ENCODE peak calls at places on chromosome 9, in seven cellular contexts. I, S, Q, M, E, Z and Y are unnamed samples.

GRCh38 chr9:124778575-124779367 is 1.8 kb downstream of the OLFML2A start:
- DNase-seq in Z (no peak), E (no peak), M (no peak), S (no peak), I (no peak), Q (peak), Y (no peak)

GRCh38 chr9:121483049-121483448 is 16.6 kb downstream of the GGTA1 start:
- DNase-seq in S (no peak), M (no peak), Z (no peak), E (no peak), I (no peak), Q (no peak), Y (peak)

GRCh38 chr9:2241461-2241874 is 226.3 kb downstream of the SMARCA2 start:
- DNase-seq in E (peak), S (no peak), Z (peak), M (peak), Q (peak), I (peak), Y (no peak)

GRCh38 chr9:13278368-13279246 is 885 bp downstream of the MPDZ start:
- DNase-seq in Z (peak), S (no peak), E (no peak), M (peak), I (no peak), Q (peak), Y (no peak)

GRCh38 chr9:77601476-77602056 is 46.6 kb downstream of the GNA14 start:
- DNase-seq in Z (no peak), Q (no peak), E (no peak), M (no peak), S (no peak), I (no peak), Y (no peak)

GRCh38 chr9:98375138-98375726 is 119.8 kb upstream of the TBC1D2 start:
- DNase-seq in S (no peak), Q (no peak), E (no peak), Z (peak), I (peak), M (peak), Y (no peak)

GRCh38 chr9:128629852-128630545 is 26.6 kb downstream of the DYNC2I2 start:
- DNase-seq in I (no peak), M (no peak), E (no peak), Q (no peak), S (no peak), Z (no peak), Y (no peak)

GRCh38 chr9:94908041-94908563 is 181.6 kb downstream of the AOPEP start:
- DNase-seq in S (no peak), Z (no peak), M (no peak), Q (no peak), E (no peak), I (no peak), Y (no peak)

GRCh38 chr9:6354072-6354686 is 26.0 kb downstream of the TPD52L3 start:
- DNase-seq in M (peak), S (peak), Q (no peak), I (peak), E (peak), Z (peak), Y (peak)

GRCh38 chr9:79341561-79341960 is 230.2 kb upstream of the TLE4 start:
- DNase-seq in I (no peak), E (no peak), M (no peak), Q (no peak), S (no peak), Z (no peak), Y (no peak)

GRCh38 chr9:26261503-26262330 is 583.5 kb upstream of the TUSC1 start:
- DNase-seq in M (peak), S (no peak), Q (no peak), Z (peak), E (no peak), I (no peak), Y (peak)

GRCh38 chr9:16485575-16486321 is 384.7 kb downstream of the BNC2 start:
- DNase-seq in Z (no peak), Q (no peak), E (no peak), S (no peak), I (no peak), M (no peak), Y (no peak)

GRCh38 chr9:86487222-86487841 is 133.1 kb upstream of the TUT7 start:
- DNase-seq in I (peak), E (no peak), M (peak), Z (peak), S (no peak), Q (no peak), Y (peak)

GRCh38 chr9:33795819-33796218 is 458 bp downstream of the PRSS3 start:
- DNase-seq in Z (no peak), I (no peak), S (no peak), Q (peak), M (no peak), E (no peak), Y (peak)

GRCh38 chr9:135729480-135729879 is 27.5 kb downstream of the KCNT1 start:
- DNase-seq in E (no peak), I (no peak), Z (no peak), S (no peak), Q (no peak), M (no peak), Y (no peak)

GRCh38 chr9:7325980-7326379 is 473.6 kb downstream of the DMAC1 start:
- DNase-seq in M (peak), I (no peak), Q (no peak), Z (no peak), S (no peak), E (no peak), Y (no peak)

GRCh38 chr9:98064623-98065392 is 8.3 kb downstream of the NANS start:
- DNase-seq in Z (no peak), I (no peak), Q (no peak), S (no peak), M (no peak), E (no peak), Y (no peak)

GRCh38 chr9:83669067-83669466 is 38.7 kb downstream of the UBQLN1 start:
- DNase-seq in M (peak), Z (peak), E (no peak), I (no peak), Q (no peak), S (no peak), Y (no peak)

GRCh38 chr9:134625361-134626140 is 16.1 kb upstream of the COL5A1 start:
- DNase-seq in Q (no peak), E (no peak), Z (no peak), S (no peak), I (no peak), M (peak), Y (no peak)

GRCh38 chr9:4706971-4707622 is 27.7 kb downstream of the CDC37L1 start:
- DNase-seq in E (no peak), Q (no peak), I (no peak), M (no peak), Z (no peak), S (no peak), Y (no peak)

GRCh38 chr9:112868461-112868860 is 22.2 kb downstream of the SLC46A2 start:
- DNase-seq in M (no peak), I (no peak), E (no peak), Q (no peak), S (no peak), Z (peak), Y (no peak)

GRCh38 chr9:85332487-85332886 is 409.3 kb downstream of the AGTPBP1 start:
- DNase-seq in Z (no peak), M (peak), Q (no peak), I (no peak), E (no peak), S (no peak), Y (peak)

GRCh38 chr9:111597852-111598729 is 1.4 kb downstream of the PTGR1 start:
- DNase-seq in M (peak), E (peak), S (peak), Q (peak), Z (peak), I (no peak), Y (peak)

GRCh38 chr9:113918697-113919390 is 42.7 kb downstream of the ZNF618 start:
- DNase-seq in M (no peak), E (no peak), Z (no peak), S (no peak), Q (peak), I (no peak), Y (no peak)

GRCh38 chr9:136494531-136495215 is 11.8 kb upstream of the SEC16A start:
- DNase-seq in E (no peak), M (peak), I (no peak), Z (no peak), S (no peak), Q (no peak), Y (no peak)

GRCh38 chr9:114370985-114371335 is 16.8 kb downstream of the AKNA start:
- DNase-seq in Q (no peak), S (no peak), I (no peak), Z (no peak), M (no peak), E (no peak), Y (no peak)

GRCh38 chr9:32430720-32431119 is 46.3 kb downstream of the ACO1 start:
- DNase-seq in M (peak), Z (peak), Q (no peak), S (no peak), I (no peak), E (no peak), Y (no peak)

GRCh38 chr9:91863469-91863868 is 86.6 kb downstream of the ROR2 start:
- DNase-seq in I (no peak), E (no peak), Q (no peak), M (no peak), S (no peak), Z (no peak), Y (no peak)

GRCh38 chr9:118829334-118829733 is 539.9 kb downstream of the BRINP1 start:
- DNase-seq in E (no peak), M (peak), S (no peak), Z (peak), I (no peak), Q (no peak), Y (peak)

GRCh38 chr9:38689678-38690077 is 30.3 kb downstream of the FAM240B start:
- DNase-seq in I (no peak), E (no peak), Z (no peak), S (no peak), Q (peak), M (peak), Y (no peak)

GRCh38 chr9:7549261-7549660 is 250.3 kb downstream of the DMAC1 start:
- DNase-seq in S (no peak), Q (peak), M (no peak), I (no peak), Z (no peak), E (no peak), Y (no peak)

GRCh38 chr9:9337129-9337528 is 1275.7 kb downstream of the PTPRD start:
- DNase-seq in Z (no peak), Q (no peak), M (no peak), I (no peak), E (no peak), S (no peak), Y (no peak)
- TF ChIP-seq CTCF in Z (no peak), Q (no peak), M (no peak), I (no peak), E (no peak), S (no peak), Y (no peak)

DNA sequence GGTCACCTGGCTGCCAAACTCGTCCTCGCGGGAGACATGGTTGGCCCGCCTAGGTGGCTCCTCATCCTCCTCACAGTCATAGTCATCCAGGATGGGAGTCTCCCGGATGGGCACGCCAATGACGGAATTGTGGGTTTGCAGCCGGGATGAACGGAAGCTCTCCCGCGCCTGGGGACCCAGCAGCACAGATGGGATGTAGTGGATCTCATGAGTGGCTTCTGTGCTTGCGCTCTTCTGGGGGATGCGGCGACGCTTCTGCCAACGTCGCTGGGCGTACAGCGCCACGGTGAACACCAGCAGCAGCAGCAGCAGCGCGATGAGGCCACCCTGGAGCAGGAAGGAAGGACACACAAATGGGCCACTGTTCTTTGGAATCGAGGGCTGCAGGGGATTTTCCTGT is 200.4 kb downstream of the ASTN2 start:
- DNase-seq in I (no peak), E (no peak), Q (no peak), M (no peak), S (no peak), Z (no peak), Y (no peak)
- TF ChIP-seq CTCF in I (no peak), E (no peak), Q (no peak), M (no peak), S (no peak), Z (no peak), Y (no peak)

DNA sequence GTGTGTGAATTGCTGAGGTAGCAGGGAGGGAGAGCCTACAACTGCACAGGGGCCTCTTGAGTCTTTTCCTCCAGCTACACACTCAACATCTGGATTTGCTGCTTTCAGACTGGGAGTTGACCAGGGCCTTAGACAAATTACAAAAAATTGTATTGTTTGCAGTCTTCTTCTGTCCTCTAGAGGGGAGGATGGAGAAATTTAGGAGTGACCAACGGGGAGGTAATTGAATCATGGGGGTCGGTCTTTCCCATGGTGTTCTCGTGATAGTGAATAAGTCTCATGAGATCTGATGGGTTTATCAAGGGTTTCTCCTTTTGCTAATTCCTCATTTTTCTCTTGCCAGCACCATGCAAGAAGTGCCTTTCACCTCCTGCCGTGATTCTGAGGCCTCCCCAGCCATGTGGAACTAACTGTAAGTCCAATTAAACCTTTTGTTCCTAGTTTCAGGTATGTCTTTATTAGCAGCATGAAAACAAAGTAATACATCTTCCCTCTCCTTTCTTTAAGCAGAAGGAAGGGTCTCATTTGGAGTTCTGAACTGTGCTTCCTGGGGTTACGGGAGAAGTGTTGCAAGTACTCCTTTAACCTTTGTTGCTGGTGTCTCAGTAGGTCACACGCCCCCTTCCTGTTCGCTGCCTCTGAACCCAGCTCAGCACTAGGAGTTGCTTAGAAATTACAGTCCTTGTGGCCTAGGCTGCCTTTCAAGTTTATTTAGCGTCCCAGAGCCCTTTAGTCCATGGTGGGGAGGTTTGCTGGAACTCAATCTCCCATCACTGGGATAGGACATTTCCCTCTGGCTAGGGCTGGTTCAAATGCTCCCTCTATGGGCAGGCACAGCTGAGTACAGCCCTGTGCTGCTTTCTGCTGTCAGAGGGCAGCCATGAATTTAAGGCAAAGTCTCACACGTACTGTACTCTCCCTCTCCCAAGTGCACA is 4.4 kb downstream of the IFNA8 start:
- DNase-seq in Q (no peak), M (no peak), Z (no peak), E (no peak), S (no peak), I (no peak), Y (peak)
- TF ChIP-seq CTCF in Q (no peak), M (peak), Z (peak), E (peak), S (no peak), I (peak), Y (no peak)

GRCh38 chr9:81964216-81965171 is 21.2 kb downstream of the SPATA31D3 start:
- DNase-seq in I (peak), Z (no peak), M (no peak), Q (no peak), E (no peak), S (no peak), Y (peak)

GRCh38 chr9:81974764-81975163 is 13.8 kb upstream of the SPATA31D1 start:
- DNase-seq in Z (no peak), E (no peak), S (no peak), I (no peak), Q (no peak), M (no peak), Y (no peak)

GRCh38 chr9:81968026-81968425 is 20.5 kb upstream of the SPATA31D1 start:
- DNase-seq in Q (no peak), M (no peak), Z (no peak), S (no peak), E (no peak), I (no peak), Y (no peak)

GRCh38 chr9:81971727-81972126 is 16.8 kb upstream of the SPATA31D1 start:
- DNase-seq in Q (no peak), E (no peak), M (no peak), Z (no peak), I (no peak), S (no peak), Y (no peak)

DNA sequence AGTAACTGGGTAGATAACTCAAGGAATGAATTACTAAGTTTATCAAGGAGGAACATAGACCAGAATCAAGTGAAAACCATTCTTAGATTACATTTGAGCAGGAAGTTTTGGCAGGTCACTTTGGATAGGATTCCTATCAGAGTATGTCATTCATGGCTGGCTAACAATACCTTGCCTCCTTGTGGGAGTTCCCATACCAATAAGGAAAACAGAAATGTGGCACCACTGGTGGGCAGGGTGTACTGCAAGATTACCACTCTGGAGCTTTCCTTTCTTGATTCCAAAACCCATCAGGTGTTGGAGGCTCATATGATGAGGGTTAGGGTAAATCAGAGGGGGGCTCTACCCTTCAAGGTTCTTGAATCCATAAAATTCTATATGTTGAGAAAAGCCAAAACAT is 18.6 kb upstream of the SPATA31D1 start:
- DNase-seq in I (no peak), M (peak), E (no peak), S (no peak), Q (no peak), Z (peak), Y (no peak)
- TF ChIP-seq CTCF in I (no peak), M (no peak), E (no peak), S (no peak), Q (no peak), Z (peak), Y (no peak)

GRCh38 chr9:10855847-10856246 is 243.0 kb upstream of the PTPRD start:
- DNase-seq in Q (no peak), E (no peak), M (no peak), I (no peak), S (no peak), Z (peak), Y (peak)
- TF ChIP-seq CTCF in Q (no peak), E (no peak), M (no peak), I (no peak), S (no peak), Z (peak), Y (peak)

GRCh38 chr9:126591083-126591482 is 22.6 kb upstream of the LMX1B start:
- DNase-seq in I (no peak), Q (no peak), E (no peak), Z (no peak), S (no peak), M (no peak), Y (no peak)
- TF ChIP-seq CTCF in I (no peak), Q (no peak), E (no peak), Z (no peak), S (no peak), M (no peak), Y (no peak)

GRCh38 chr9:129885018-129885669 is 49.9 kb downstream of the USP20 start:
- DNase-seq in E (no peak), Q (peak), M (no peak), Z (no peak), S (no peak), I (no peak), Y (peak)
- TF ChIP-seq CTCF in E (no peak), Q (no peak), M (no peak), Z (no peak), S (no peak), I (peak), Y (no peak)

DNA sequence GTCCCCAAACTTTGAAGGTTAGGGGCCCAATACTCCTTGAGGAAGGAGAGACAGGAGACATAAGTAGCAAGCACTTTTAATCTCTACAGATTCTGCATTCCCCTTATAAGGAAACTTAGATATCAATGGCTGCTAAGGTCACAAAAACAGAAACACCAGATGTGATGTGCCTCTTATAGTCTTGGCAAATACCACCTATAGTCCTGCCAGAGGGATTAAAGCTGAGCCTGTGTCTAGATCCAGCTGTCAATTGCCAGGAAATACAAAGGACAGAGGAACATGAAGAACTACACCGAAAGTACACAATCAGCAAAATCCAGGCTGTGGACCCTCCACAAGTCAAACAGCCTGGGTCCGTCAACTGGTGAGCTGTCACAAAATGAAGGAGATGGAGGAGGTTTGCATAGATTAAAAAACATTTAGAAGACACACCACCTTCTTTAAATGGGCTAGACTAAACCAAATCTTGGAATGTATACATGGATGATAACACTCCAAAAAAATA is 85.4 kb downstream of the KLF4 start:
- DNase-seq in Q (no peak), Z (no peak), I (no peak), E (no peak), M (no peak), S (no peak), Y (no peak)
- TF ChIP-seq CTCF in Q (no peak), Z (no peak), I (no peak), E (no peak), M (no peak), S (no peak), Y (no peak)

DNA sequence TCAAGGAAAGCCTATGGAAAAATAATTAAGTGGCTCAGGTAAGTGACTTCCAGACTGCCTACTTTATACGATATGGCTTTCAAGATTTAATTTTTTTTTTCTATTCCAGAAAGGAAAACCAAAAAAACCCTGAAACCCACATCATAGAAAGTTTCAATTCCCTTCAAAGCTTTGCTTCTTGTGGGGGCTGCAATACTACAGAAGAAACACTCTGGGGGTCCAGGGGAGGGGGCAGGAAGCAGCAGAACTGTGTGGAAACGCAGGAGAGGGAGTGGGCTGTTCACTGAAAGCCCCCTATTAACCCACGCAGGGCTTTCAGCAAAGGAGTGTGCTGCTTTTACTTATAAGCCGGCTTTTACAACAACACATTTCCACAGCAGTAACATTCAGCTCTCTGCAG is 31.7 kb downstream of the CDC14B start:
- DNase-seq in M (no peak), E (no peak), Q (no peak), I (no peak), Z (no peak), S (no peak), Y (no peak)
- TF ChIP-seq CTCF in M (no peak), E (no peak), Q (no peak), I (no peak), Z (no peak), S (no peak), Y (no peak)